ENCODE peak calls at places on chromosome 19, in five cellular contexts. Y, P, L, R and D are unnamed samples.

GRCh38 chr19:29771708-29772415 is 39.9 kb upstream of the CCNE1 start:
- DNase-seq in R (peak), Y (peak), L (peak), P (peak), D (peak)

GRCh38 chr19:18418034-18418724 is 1.0 kb upstream of the SSBP4 start:
- DNase-seq in P (peak), Y (no peak), L (no peak), R (no peak), D (no peak)

GRCh38 chr19:4638330-4638729 is 986 bp upstream of the TNFAIP8L1 start:
- DNase-seq in P (no peak), L (no peak), R (no peak), Y (no peak), D (no peak)

GRCh38 chr19:17156947-17157302 is 58.2 kb upstream of the USE1 start:
- DNase-seq in R (no peak), Y (no peak), P (no peak), L (no peak), D (no peak)

GRCh38 chr19:51372649-51373504 is at the start of gene NKG7:
- DNase-seq in L (no peak), P (peak), Y (no peak), R (peak), D (no peak)

GRCh38 chr19:16106121-16106520 is 5.6 kb upstream of the RAB8A start:
- DNase-seq in Y (no peak), R (no peak), P (no peak), L (peak), D (peak)

GRCh38 chr19:47994209-47994802 is at the start of gene ELSPBP1:
- DNase-seq in Y (no peak), R (no peak), P (no peak), L (no peak), D (no peak)

GRCh38 chr19:47703301-47703700 is 9.9 kb upstream of the EHD2 start:
- DNase-seq in R (no peak), L (no peak), P (no peak), Y (no peak), D (no peak)